ENCODE peak calls at places on chromosomes 4 and X, in nine cellular contexts. One of them, this sample, is unnamed.

GRCh38 chr4:122703868-122704267 is 28.6 kb upstream of the BBS12 start:
- DNase-seq in OCI-LY7: no peak
- DNase-seq in psoas muscle: no peak
- DNase-seq in IMR-90: no peak
- DNase-seq in neural progenitor cell: peak
- DNase-seq in A549: no peak
- DNase-seq in Peyer's patch: no peak
- DNase-seq in Panc1: no peak
- DNase-seq in stomach: no peak
- DNase-seq in this sample: no peak

GRCh38 chr4:156571146-156571545 is 400.5 kb downstream of the PDGFC start:
- DNase-seq in OCI-LY7: no peak
- DNase-seq in psoas muscle: no peak
- DNase-seq in IMR-90: no peak
- DNase-seq in neural progenitor cell: no peak
- DNase-seq in A549: no peak
- DNase-seq in Peyer's patch: no peak
- DNase-seq in Panc1: no peak
- DNase-seq in stomach: no peak
- DNase-seq in this sample: no peak

GRCh38 chrX:19543951-19544359 is 28.6 kb upstream of the MAP3K15 start:
- DNase-seq in OCI-LY7: no peak
- DNase-seq in psoas muscle: no peak
- DNase-seq in IMR-90: no peak
- DNase-seq in neural progenitor cell: no peak
- DNase-seq in A549: no peak
- DNase-seq in Peyer's patch: no peak
- DNase-seq in Panc1: no peak
- DNase-seq in stomach: no peak
- DNase-seq in this sample: no peak

GRCh38 chr4:8644461-8644891 is 51.9 kb downstream of the CPZ start:
- DNase-seq in OCI-LY7: no peak
- DNase-seq in psoas muscle: no peak
- DNase-seq in IMR-90: no peak
- DNase-seq in neural progenitor cell: peak
- DNase-seq in A549: no peak
- DNase-seq in Peyer's patch: no peak
- DNase-seq in Panc1: no peak
- DNase-seq in stomach: peak
- DNase-seq in this sample: no peak

GRCh38 chr4:90215286-90215685 is 88.1 kb downstream of the CCSER1 start:
- DNase-seq in OCI-LY7: no peak
- DNase-seq in psoas muscle: no peak
- DNase-seq in IMR-90: no peak
- DNase-seq in neural progenitor cell: no peak
- DNase-seq in A549: no peak
- DNase-seq in Peyer's patch: no peak
- DNase-seq in Panc1: no peak
- DNase-seq in stomach: no peak
- DNase-seq in this sample: no peak

GRCh38 chr4:130712038-130712437 is 1616.1 kb downstream of the C4orf33 start:
- DNase-seq in OCI-LY7: no peak
- DNase-seq in psoas muscle: no peak
- DNase-seq in IMR-90: no peak
- DNase-seq in neural progenitor cell: no peak
- DNase-seq in A549: no peak
- DNase-seq in Peyer's patch: no peak
- DNase-seq in Panc1: no peak
- DNase-seq in stomach: no peak
- DNase-seq in this sample: no peak

GRCh38 chr4:10534820-10535219 is 77.6 kb upstream of the ZNF518B start:
- DNase-seq in OCI-LY7: no peak
- DNase-seq in psoas muscle: no peak
- DNase-seq in IMR-90: no peak
- DNase-seq in neural progenitor cell: no peak
- DNase-seq in A549: no peak
- DNase-seq in Peyer's patch: no peak
- DNase-seq in Panc1: no peak
- DNase-seq in stomach: no peak
- DNase-seq in this sample: no peak

GRCh38 chr4:83212041-83212851 is 72.4 kb downstream of the COQ2 start:
- DNase-seq in OCI-LY7: peak
- DNase-seq in psoas muscle: no peak
- DNase-seq in IMR-90: no peak
- DNase-seq in neural progenitor cell: no peak
- DNase-seq in A549: no peak
- DNase-seq in Peyer's patch: peak
- DNase-seq in Panc1: no peak
- DNase-seq in stomach: peak
- DNase-seq in this sample: no peak

GRCh38 chr4:133129237-133129636 is 19.9 kb upstream of the PCDH10 start:
- DNase-seq in OCI-LY7: no peak
- DNase-seq in psoas muscle: no peak
- DNase-seq in IMR-90: no peak
- DNase-seq in neural progenitor cell: no peak
- DNase-seq in A549: no peak
- DNase-seq in Peyer's patch: no peak
- DNase-seq in Panc1: no peak
- DNase-seq in stomach: no peak
- DNase-seq in this sample: peak

GRCh38 chrX:1451251-1451675 is 1.4 kb downstream of the ASMTL start:
- DNase-seq in OCI-LY7: no peak
- DNase-seq in psoas muscle: no peak
- DNase-seq in IMR-90: no peak
- DNase-seq in neural progenitor cell: no peak
- DNase-seq in A549: no peak
- DNase-seq in Peyer's patch: peak
- DNase-seq in Panc1: no peak
- DNase-seq in stomach: no peak
- DNase-seq in this sample: no peak
- H3K4me3 ChIP-seq in OCI-LY7: peak
- H3K4me3 ChIP-seq in psoas muscle: no peak
- H3K4me3 ChIP-seq in IMR-90: no peak
- H3K4me3 ChIP-seq in neural progenitor cell: peak
- H3K4me3 ChIP-seq in A549: peak
- H3K4me3 ChIP-seq in Peyer's patch: no peak
- H3K4me3 ChIP-seq in Panc1: no peak
- H3K4me3 ChIP-seq in stomach: peak
- H3K4me3 ChIP-seq in this sample: no peak

GRCh38 chrX:107723501-107723900 is 52.1 kb downstream of the TSC22D3 start:
- DNase-seq in OCI-LY7: no peak
- DNase-seq in psoas muscle: no peak
- DNase-seq in IMR-90: no peak
- DNase-seq in neural progenitor cell: no peak
- DNase-seq in A549: no peak
- DNase-seq in Peyer's patch: no peak
- DNase-seq in Panc1: no peak
- DNase-seq in stomach: no peak
- DNase-seq in this sample: no peak
- H3K27ac ChIP-seq in OCI-LY7: no peak
- H3K27ac ChIP-seq in psoas muscle: no peak
- H3K27ac ChIP-seq in IMR-90: no peak
- H3K27ac ChIP-seq in neural progenitor cell: no peak
- H3K27ac ChIP-seq in A549: no peak
- H3K27ac ChIP-seq in Peyer's patch: no peak
- H3K27ac ChIP-seq in Panc1: no peak
- H3K27ac ChIP-seq in stomach: no peak
- H3K27ac ChIP-seq in this sample: no peak

DNA sequence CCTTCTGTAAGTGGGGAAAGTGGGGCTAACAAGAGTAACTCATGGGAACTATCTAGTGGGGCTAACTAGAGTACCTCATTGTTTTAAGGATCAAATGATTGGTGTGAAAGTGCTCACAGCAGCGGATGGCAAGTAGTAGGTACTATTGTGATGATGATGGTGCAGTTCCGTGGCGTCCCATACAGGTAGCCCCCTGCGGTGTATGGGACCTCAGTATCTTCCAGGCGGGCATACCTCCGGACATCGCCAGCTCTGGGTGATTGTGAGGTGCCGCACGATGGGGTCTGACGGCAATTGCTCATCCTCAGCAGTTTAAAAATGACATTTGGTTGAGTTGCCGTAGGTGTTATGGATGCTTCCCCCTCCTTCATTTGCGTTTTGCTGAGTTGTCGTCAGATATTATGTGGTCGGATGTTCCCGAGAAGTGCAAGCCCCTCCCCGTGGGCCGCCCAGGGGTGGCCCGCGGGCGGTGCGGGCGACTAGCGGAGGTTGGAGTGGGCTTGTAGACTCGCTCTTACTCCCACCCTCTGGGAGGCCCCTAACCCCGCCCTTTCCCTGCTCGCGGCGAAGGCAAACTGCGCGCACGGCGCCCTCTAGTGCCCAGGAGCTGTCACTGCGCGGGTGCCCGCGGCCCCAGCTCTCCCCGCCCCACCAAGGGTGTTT is 18.3 kb upstream of the GPR101 start:
- DNase-seq in OCI-LY7: peak
- DNase-seq in psoas muscle: peak
- DNase-seq in IMR-90: peak
- DNase-seq in neural progenitor cell: peak
- DNase-seq in A549: peak
- DNase-seq in Peyer's patch: peak
- DNase-seq in Panc1: peak
- DNase-seq in stomach: peak
- DNase-seq in this sample: peak
- H3K4me3 ChIP-seq in OCI-LY7: peak
- H3K4me3 ChIP-seq in psoas muscle: peak
- H3K4me3 ChIP-seq in IMR-90: peak
- H3K4me3 ChIP-seq in neural progenitor cell: peak
- H3K4me3 ChIP-seq in A549: peak
- H3K4me3 ChIP-seq in Peyer's patch: peak
- H3K4me3 ChIP-seq in Panc1: peak
- H3K4me3 ChIP-seq in stomach: peak
- H3K4me3 ChIP-seq in this sample: peak

GRCh38 chrX:130118396-130118795 is 8.1 kb upstream of the ELF4 start:
- DNase-seq in OCI-LY7: no peak
- DNase-seq in psoas muscle: no peak
- DNase-seq in IMR-90: peak
- DNase-seq in neural progenitor cell: no peak
- DNase-seq in A549: peak
- DNase-seq in Peyer's patch: no peak
- DNase-seq in Panc1: no peak
- DNase-seq in stomach: no peak
- DNase-seq in this sample: peak

GRCh38 chrX:130120321-130120731 is 10.0 kb upstream of the ELF4 start:
- DNase-seq in OCI-LY7: peak
- DNase-seq in psoas muscle: no peak
- DNase-seq in IMR-90: no peak
- DNase-seq in neural progenitor cell: peak
- DNase-seq in A549: no peak
- DNase-seq in Peyer's patch: peak
- DNase-seq in Panc1: no peak
- DNase-seq in stomach: no peak
- DNase-seq in this sample: no peak

GRCh38 chrX:130118941-130119640 is 8.8 kb upstream of the ELF4 start:
- DNase-seq in OCI-LY7: no peak
- DNase-seq in psoas muscle: no peak
- DNase-seq in IMR-90: peak
- DNase-seq in neural progenitor cell: no peak
- DNase-seq in A549: no peak
- DNase-seq in Peyer's patch: no peak
- DNase-seq in Panc1: no peak
- DNase-seq in stomach: no peak
- DNase-seq in this sample: no peak

GRCh38 chrX:130121505-130121800 is 11.2 kb upstream of the ELF4 start:
- DNase-seq in OCI-LY7: no peak
- DNase-seq in psoas muscle: no peak
- DNase-seq in IMR-90: no peak
- DNase-seq in neural progenitor cell: no peak
- DNase-seq in A549: no peak
- DNase-seq in Peyer's patch: no peak
- DNase-seq in Panc1: no peak
- DNase-seq in stomach: no peak
- DNase-seq in this sample: no peak

DNA sequence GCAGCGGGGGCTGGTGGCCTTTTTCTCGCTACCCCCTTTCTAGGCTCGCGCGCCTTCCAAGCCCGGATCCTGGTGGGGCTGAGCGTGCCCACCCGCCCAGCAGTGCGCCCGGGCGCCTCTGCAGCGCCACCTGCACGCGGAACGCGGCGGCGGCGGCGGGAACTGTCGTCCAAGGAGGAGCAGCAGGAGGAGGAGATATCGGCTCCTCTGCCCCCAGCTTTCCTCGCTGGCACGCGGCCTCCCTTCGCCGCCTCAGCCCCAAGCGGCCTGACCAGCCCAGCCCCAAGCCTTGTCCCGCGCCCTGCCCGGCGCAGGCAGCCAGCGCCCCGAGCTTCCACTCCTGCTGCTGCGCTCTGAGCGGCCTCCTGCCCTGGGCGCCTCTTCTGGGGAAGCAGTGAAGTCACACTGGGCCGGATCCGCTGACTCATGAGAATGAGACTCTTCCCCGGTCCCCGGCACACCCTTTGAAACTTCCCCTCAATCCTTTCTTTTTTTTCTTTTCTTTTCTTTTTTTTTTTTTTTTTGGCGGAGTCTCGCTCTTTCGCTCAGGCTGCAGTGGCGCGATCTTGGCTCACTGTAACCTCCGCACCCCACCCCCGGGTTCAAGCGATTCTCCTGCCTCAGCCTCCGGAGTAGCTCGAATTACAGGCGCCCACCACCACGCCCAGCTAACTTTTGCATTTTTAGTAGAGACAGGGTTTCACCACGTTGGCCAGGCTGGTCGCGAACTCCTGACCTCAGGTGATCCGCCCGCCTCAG is 10.6 kb upstream of the ELF4 start:
- DNase-seq in OCI-LY7: peak
- DNase-seq in psoas muscle: peak
- DNase-seq in IMR-90: peak
- DNase-seq in neural progenitor cell: peak
- DNase-seq in A549: peak
- DNase-seq in Peyer's patch: peak
- DNase-seq in Panc1: no peak
- DNase-seq in stomach: peak
- DNase-seq in this sample: no peak
- H3K27ac ChIP-seq in OCI-LY7: no peak
- H3K27ac ChIP-seq in psoas muscle: peak
- H3K27ac ChIP-seq in IMR-90: peak
- H3K27ac ChIP-seq in neural progenitor cell: no peak
- H3K27ac ChIP-seq in A549: peak
- H3K27ac ChIP-seq in Peyer's patch: peak
- H3K27ac ChIP-seq in Panc1: peak
- H3K27ac ChIP-seq in stomach: peak
- H3K27ac ChIP-seq in this sample: peak